ENCODE peak calls at places on chromosome 2, in seven cellular contexts. G is CD8-positive, alpha-beta memory T cell; C is SJCRH30; V is K562; B is cardiac muscle cell; D is endodermal cell; U is psoas muscle. H is an unnamed sample.

GRCh38 chr2:30673127-30673526 is 134.1 kb downstream of the CAPN13 start:
- DNase-seq in G (no peak), C (no peak), V (no peak), B (no peak), D (no peak), U (no peak), H (no peak)

GRCh38 chr2:24122356-24123211 is 550 bp downstream of the PFN4 start:
- DNase-seq in G (no peak), C (no peak), V (no peak), B (no peak), D (no peak), U (no peak), H (no peak)

GRCh38 chr2:104846182-104846954 is 7.5 kb upstream of the POU3F3 start:
- DNase-seq in G (no peak), C (no peak), V (no peak), B (no peak), D (no peak), U (no peak), H (no peak)

GRCh38 chr2:208265371-208265806 is 666 bp upstream of the PIKFYVE start:
- DNase-seq in G (peak; percentile 68), C (peak; percentile 26), V (no peak), B (peak; percentile 73), D (peak; percentile 74), U (no peak), H (no peak)

GRCh38 chr2:26725516-26725810 is 32.9 kb downstream of the KCNK3 start:
- DNase-seq in G (no peak), C (peak; percentile 38), V (no peak), B (no peak), D (no peak), U (peak; percentile 74), H (no peak)

GRCh38 chr2:174333502-174334277 is 1.1 kb upstream of the SP9 start:
- DNase-seq in G (no peak), C (no peak), V (no peak), B (no peak), D (peak; percentile 76), U (no peak), H (no peak)

GRCh38 chr2:209472386-209472832 is 48.6 kb downstream of the MAP2 start:
- DNase-seq in G (no peak), C (no peak), V (no peak), B (peak; percentile 87), D (no peak), U (no peak), H (no peak)

GRCh38 chr2:29463181-29463900 is 348.1 kb downstream of the CLIP4 start:
- DNase-seq in G (no peak), C (no peak), V (no peak), B (peak; percentile 83), D (no peak), U (no peak), H (no peak)

GRCh38 chr2:237444026-237444425 is 30.1 kb upstream of the COL6A3 start:
- DNase-seq in G (no peak), C (no peak), V (no peak), B (no peak), D (peak; percentile 6), U (no peak), H (no peak)

GRCh38 chr2:222318712-222319575 is 20.1 kb upstream of the PAX3 start:
- DNase-seq in G (no peak), C (peak; percentile 93), V (no peak), B (peak; percentile 54), D (peak; percentile 77), U (no peak), H (no peak)

DNA sequence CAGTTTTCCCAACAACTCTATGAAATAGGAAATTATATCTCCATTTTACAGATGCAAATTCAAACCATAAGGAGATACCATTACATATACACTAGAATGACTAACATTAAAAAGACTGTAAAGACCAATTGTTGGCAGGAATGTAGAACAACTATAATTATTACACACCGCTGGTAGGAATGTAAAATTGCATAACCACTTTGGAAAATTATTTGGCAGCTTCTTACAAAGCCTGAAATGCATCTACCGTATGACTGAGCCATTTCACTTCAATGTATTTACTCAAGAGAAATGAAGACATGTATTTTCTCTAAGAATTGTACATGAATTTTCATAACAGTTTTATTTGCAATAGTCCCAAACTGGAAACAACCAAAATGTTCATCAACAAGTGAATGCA is 189.1 kb upstream of the BCL2L11 start:
- DNase-seq in G (no peak), C (no peak), V (no peak), B (peak; percentile 79), D (no peak), U (no peak), H (no peak)
- H3K9me3 ChIP-seq in G (no peaks in the 10 kb centered on the region), C (peaks cover 4% of the 10 kb centered on the region), V (no peaks in the 10 kb centered on the region), B (no peaks in the 10 kb centered on the region), D (peaks cover 40% of the 10 kb centered on the region), U (peaks cover 10% of the 10 kb centered on the region), H (peaks cover 2% of the 10 kb centered on the region)

GRCh38 chr2:140863713-140864112 is 1267.1 kb downstream of the LRP1B start:
- DNase-seq in G (no peak), C (peak; percentile 11), V (no peak), B (peak; percentile 86), D (no peak), U (no peak), H (no peak)
- H3K27ac ChIP-seq in G (no peak overlapping the region), C (no peak overlapping the region), V (no peak overlapping the region), B (no peak overlapping the region), D (no peak overlapping the region), U (no peak overlapping the region), H (no peak overlapping the region)

GRCh38 chr2:2730301-2730833 is 399.3 kb upstream of the MYT1L start:
- DNase-seq in G (no peak), C (no peak), V (no peak), B (no peak), D (no peak), U (no peak), H (no peak)
- H3K9me3 ChIP-seq in G (no peaks in the 10 kb centered on the region), C (no peaks in the 10 kb centered on the region), V (no peaks in the 10 kb centered on the region), B (no peaks in the 10 kb centered on the region), D (no peaks in the 10 kb centered on the region), U (no peaks in the 10 kb centered on the region), H (no peaks in the 10 kb centered on the region)

DNA sequence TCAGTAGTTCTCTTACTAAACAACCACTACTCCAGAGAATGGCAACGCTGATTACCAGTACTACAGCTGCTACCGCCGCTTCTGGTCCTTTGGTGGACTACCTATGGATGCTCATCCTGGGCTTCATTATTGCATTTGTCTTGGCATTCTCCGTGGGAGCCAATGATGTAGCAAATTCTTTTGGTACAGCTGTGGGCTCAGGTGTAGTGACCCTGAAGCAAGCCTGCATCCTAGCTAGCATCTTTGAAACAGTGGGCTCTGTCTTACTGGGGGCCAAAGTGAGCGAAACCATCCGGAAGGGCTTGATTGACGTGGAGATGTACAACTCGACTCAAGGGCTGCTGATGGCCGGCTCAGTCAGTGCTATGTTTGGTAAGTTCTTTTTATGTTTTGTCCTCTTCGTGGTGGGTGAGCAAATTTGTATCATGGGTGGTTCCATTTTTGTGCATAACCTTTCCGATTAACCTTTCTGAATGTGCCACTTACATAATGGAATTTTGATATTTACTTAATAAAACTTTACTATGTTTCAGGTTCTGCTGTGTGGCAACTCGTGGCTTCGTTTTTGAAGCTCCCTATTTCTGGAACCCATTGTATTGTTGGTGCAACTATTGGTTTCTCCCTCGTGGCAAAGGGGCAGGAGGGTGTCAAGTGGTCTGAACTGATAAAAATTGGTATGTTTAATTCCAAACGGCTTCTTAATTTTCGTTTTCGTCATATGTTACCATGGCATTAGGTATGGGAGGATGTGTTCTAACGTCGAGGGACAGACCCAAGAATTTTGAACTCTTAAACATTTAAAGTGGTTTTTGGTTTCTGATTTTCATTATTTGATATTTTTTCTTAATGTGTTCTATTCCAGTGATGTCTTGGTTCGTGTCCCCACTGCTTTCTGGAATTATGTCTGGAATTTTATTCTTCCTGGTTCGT is 1.3 kb downstream of the SLC20A1 start:
- DNase-seq in G (no peak), C (no peak), V (no peak), B (no peak), D (no peak), U (no peak), H (no peak)
- H3K27ac ChIP-seq in G (peak overlapping the region; percentile 90), C (peak overlapping the region; percentile 94), V (peak overlapping the region; percentile 93), B (no peak overlapping the region), D (no peak overlapping the region), U (peak overlapping the region; percentile 95), H (no peak overlapping the region)